ENCODE peak calls at places on chromosomes 12 and 14, in ten cellular contexts. C is astrocyte, M is HCT116, V is IMR-90, J is neural progenitor cell, B is uterus, P is MM.1S, W is spleen, T is osteoblast, O is Karpas-422. Y is an unnamed sample.

GRCh38 chr12:5507536-5507935 is 75.6 kb downstream of the NTF3 start:
- DNase-seq in C (no peak), M (no peak), V (peak), J (no peak), B (no peak), P (no peak), W (no peak), T (no peak), O (no peak), Y (no peak)

GRCh38 chr12:96211989-96212388 is 17.8 kb downstream of the ELK3 start:
- DNase-seq in C (no peak), M (no peak), V (no peak), J (no peak), B (peak), P (no peak), W (no peak), T (no peak), O (no peak), Y (no peak)

GRCh38 chr14:104445832-104446381 is 133.7 kb upstream of the C14orf180 start:
- DNase-seq in C (no peak), M (no peak), V (no peak), J (no peak), B (no peak), P (no peak), W (peak), T (peak), O (no peak), Y (no peak)

GRCh38 chr12:95717336-95717928 is 73.1 kb downstream of the NTN4 start:
- DNase-seq in C (no peak), M (no peak), V (no peak), J (no peak), B (no peak), P (no peak), W (no peak), T (no peak), O (no peak), Y (no peak)

GRCh38 chr14:92520102-92520651 is 6.6 kb downstream of the RIN3 start:
- DNase-seq in C (no peak), M (no peak), V (no peak), J (no peak), B (no peak), P (no peak), W (peak), T (peak), O (no peak), Y (no peak)

GRCh38 chr14:75926431-75926830 is 55.4 kb downstream of the TGFB3 start:
- DNase-seq in C (no peak), M (no peak), V (no peak), J (no peak), B (no peak), P (no peak), W (no peak), T (no peak), O (no peak), Y (no peak)

GRCh38 chr12:66071556-66071955 is 59.0 kb downstream of the LLPH start:
- DNase-seq in C (no peak), M (no peak), V (no peak), J (no peak), B (no peak), P (no peak), W (no peak), T (no peak), O (no peak), Y (no peak)

GRCh38 chr12:60415361-60415760 is 819.5 kb downstream of the SLC16A7 start:
- DNase-seq in C (peak), M (no peak), V (peak), J (no peak), B (no peak), P (no peak), W (no peak), T (no peak), O (no peak), Y (no peak)

GRCh38 chr14:31154956-31155355 is 52.6 kb downstream of the HECTD1 start:
- DNase-seq in C (peak), M (peak), V (no peak), J (no peak), B (no peak), P (no peak), W (no peak), T (no peak), O (no peak), Y (no peak)

DNA sequence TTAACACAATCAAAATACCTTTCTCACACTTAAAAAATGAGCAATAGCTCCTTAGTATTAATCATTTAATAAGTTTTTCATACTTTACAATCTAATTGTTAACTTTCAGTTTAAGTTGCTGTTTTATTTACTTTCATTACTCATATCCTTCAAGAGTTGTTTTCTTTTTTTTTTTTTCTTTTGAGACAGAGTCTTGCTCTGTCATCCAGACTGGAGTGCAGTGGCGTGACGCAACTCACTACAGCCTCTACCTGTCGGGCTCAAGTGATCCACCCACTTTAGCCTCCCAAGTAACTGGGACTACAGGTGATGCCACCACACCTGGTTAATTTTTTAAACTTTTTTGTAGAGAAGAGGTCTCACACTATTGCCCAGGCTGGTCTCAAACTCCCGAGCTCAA is 16.1 kb downstream of the ZBTB1 start:
- DNase-seq in C (no peak), M (no peak), V (no peak), J (no peak), B (no peak), P (no peak), W (no peak), T (no peak), O (no peak), Y (no peak)
- H3K27ac ChIP-seq in C (no peak), M (no peak), V (no peak), J (no peak), B (no peak), P (no peak), W (no peak), T (peak), O (no peak), Y (no peak)

GRCh38 chr12:11885261-11886038 is 185.3 kb upstream of the BCL2L14 start:
- DNase-seq in C (peak), M (no peak), V (peak), J (no peak), B (no peak), P (no peak), W (no peak), T (peak), O (no peak), Y (no peak)

GRCh38 chr12:11886339-11886738 is 184.4 kb upstream of the BCL2L14 start:
- DNase-seq in C (no peak), M (no peak), V (no peak), J (no peak), B (no peak), P (no peak), W (no peak), T (no peak), O (no peak), Y (no peak)

GRCh38 chr12:11881835-11882234 is 188.9 kb upstream of the BCL2L14 start:
- DNase-seq in C (no peak), M (no peak), V (no peak), J (no peak), B (no peak), P (no peak), W (no peak), T (no peak), O (no peak), Y (no peak)

GRCh38 chr12:11882301-11883019 is 188.3 kb upstream of the BCL2L14 start:
- DNase-seq in C (no peak), M (no peak), V (no peak), J (no peak), B (no peak), P (no peak), W (no peak), T (no peak), O (no peak), Y (no peak)

GRCh38 chr12:11884661-11885060 is 186.1 kb upstream of the BCL2L14 start:
- DNase-seq in C (no peak), M (no peak), V (peak), J (no peak), B (no peak), P (no peak), W (no peak), T (no peak), O (no peak), Y (no peak)
- H3K27ac ChIP-seq in C (peak), M (no peak), V (peak), J (no peak), B (peak), P (no peak), W (peak), T (peak), O (no peak), Y (no peak)

GRCh38 chr12:48026081-48026827 is 22.0 kb upstream of the COL2A1 start:
- DNase-seq in C (no peak), M (no peak), V (no peak), J (no peak), B (no peak), P (no peak), W (no peak), T (peak), O (no peak), Y (no peak)
- H3K27ac ChIP-seq in C (no peak), M (no peak), V (no peak), J (no peak), B (no peak), P (no peak), W (no peak), T (no peak), O (no peak), Y (no peak)

GRCh38 chr12:47224563-47225133 is 144.9 kb upstream of the AMIGO2 start:
- DNase-seq in C (no peak), M (no peak), V (no peak), J (no peak), B (no peak), P (no peak), W (no peak), T (no peak), O (no peak), Y (no peak)
- H3K27ac ChIP-seq in C (no peak), M (no peak), V (no peak), J (no peak), B (no peak), P (no peak), W (peak), T (no peak), O (peak), Y (no peak)

DNA sequence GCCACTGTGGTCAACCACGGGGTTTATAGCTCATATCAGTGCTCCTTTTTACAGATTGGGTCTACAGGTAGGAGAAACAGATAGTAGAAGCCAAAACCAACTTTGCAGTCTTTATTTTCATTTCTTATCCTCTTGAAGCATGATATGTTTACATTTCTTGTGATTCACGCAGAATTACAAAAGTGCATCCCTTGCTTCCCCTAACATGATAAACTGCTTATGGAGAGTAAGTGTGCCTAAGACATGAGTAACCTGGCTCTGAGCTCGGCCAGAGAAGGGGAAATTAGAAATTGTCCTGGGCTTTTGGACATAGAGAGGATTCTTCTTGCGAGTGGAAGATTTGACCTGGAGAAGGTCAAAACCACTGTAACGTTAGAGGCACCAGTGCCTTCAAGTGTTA is 18.5 kb downstream of the PWP1 start:
- DNase-seq in C (peak), M (no peak), V (peak), J (no peak), B (no peak), P (no peak), W (no peak), T (no peak), O (no peak), Y (no peak)
- H3K27ac ChIP-seq in C (no peak), M (no peak), V (no peak), J (no peak), B (no peak), P (no peak), W (no peak), T (no peak), O (no peak), Y (no peak)

Y was measured in caudate nucleus.